ENCODE peak calls at places on chromosomes 6 and 20, in four cellular contexts. V is PC-3, F is A549, R is left ventricle myocardium inferior. D is an unnamed sample.

GRCh38 chr20:58598271-58599015 is 52.6 kb upstream of the STX16 start:
- DNase-seq in R (peak), F (no peak), V (no peak), D (peak)

GRCh38 chr20:64156136-64156885 is 7.9 kb upstream of the MYT1 start:
- DNase-seq in F (no peak), R (no peak), V (no peak), D (no peak)

GRCh38 chr6:42448906-42449659 is 2.6 kb downstream of the TRERF1 start:
- DNase-seq in F (no peak), V (peak), R (no peak), D (no peak)

GRCh38 chr6:133591330-133591729 is 297.6 kb upstream of the TCF21 start:
- DNase-seq in F (no peak), V (no peak), R (no peak), D (no peak)

GRCh38 chr6:27388293-27389197 is at the start of gene ZNF391:
- DNase-seq in F (peak), V (peak), R (peak), D (peak)

GRCh38 chr20:50646483-50646996 is 44.8 kb downstream of the RIPOR3 start:
- DNase-seq in V (peak), F (peak), R (no peak), D (peak)

GRCh38 chr20:57059055-57059617 is 207.3 kb downstream of the BMP7 start:
- DNase-seq in R (no peak), F (no peak), V (no peak), D (no peak)

GRCh38 chr20:47411161-47411560 is 54.7 kb upstream of the ZMYND8 start:
- DNase-seq in R (peak), F (no peak), V (no peak), D (no peak)

GRCh38 chr20:41408986-41409385 is 42.4 kb upstream of the EMILIN3 start:
- DNase-seq in R (no peak), V (no peak), F (no peak), D (no peak)

GRCh38 chr6:3627501-3627900 is 124.0 kb downstream of the PXDC1 start:
- DNase-seq in R (no peak), F (no peak), V (no peak), D (no peak)

GRCh38 chr20:44701116-44701865 is 13.9 kb upstream of the CCN5 start:
- DNase-seq in V (no peak), F (no peak), R (no peak), D (peak)

GRCh38 chr20:63686094-63686491 is 10.4 kb upstream of the TNFRSF6B start:
- DNase-seq in R (no peak), F (no peak), V (no peak), D (no peak)

GRCh38 chr6:127022297-127022696 is 96.2 kb upstream of the RSPO3 start:
- DNase-seq in F (no peak), V (no peak), R (no peak), D (no peak)

GRCh38 chr20:48771542-48771941 is 56.3 kb downstream of the PREX1 start:
- DNase-seq in V (no peak), F (no peak), R (no peak), D (no peak)

GRCh38 chr6:106113256-106113954 is 27.3 kb downstream of the PRDM1 start:
- DNase-seq in R (no peak), F (no peak), V (no peak), D (no peak)

GRCh38 chr20:37380864-37381579 is 35.1 kb downstream of the SRC start:
- DNase-seq in V (no peak), F (peak), R (no peak), D (no peak)

GRCh38 chr6:118679293-118679692 is 27.9 kb upstream of the CEP85L start:
- DNase-seq in R (no peak), V (peak), F (no peak), D (peak)

GRCh38 chr6:118548136-118548535 is at the start of gene PLN:
- DNase-seq in R (no peak), F (no peak), V (no peak), D (no peak)

GRCh38 chr20:16661738-16662137 is 68.1 kb upstream of the SNRPB2 start:
- DNase-seq in F (no peak), R (no peak), V (no peak), D (no peak)

GRCh38 chr6:26520088-26520839 is 17.9 kb upstream of the HMGN4 start:
- DNase-seq in V (no peak), F (no peak), R (no peak), D (no peak)

GRCh38 chr6:12504325-12504966 is 212.1 kb upstream of the PHACTR1 start:
- DNase-seq in R (no peak), F (peak), V (peak), D (peak)

GRCh38 chr20:6525447-6526303 is 241.8 kb upstream of the BMP2 start:
- DNase-seq in V (no peak), R (no peak), F (no peak), D (no peak)

GRCh38 chr6:105428342-105428957 is 25.6 kb upstream of the PREP start:
- DNase-seq in R (no peak), V (peak), F (no peak), D (peak)